ENCODE peak calls at places on chromosomes 2 and 18, in six cellular contexts. K is body of pancreas; Z is substantia nigra; N is stromal cell of bone marrow; F is effector memory CD8-positive, alpha-beta T cell; U is stimulated activated CD4-positive, alpha-beta T cell treated with anti-CD3 and anti-CD28 coated beads, TNF-alpha, amount 100 ng/mL, for 24 hours. I is an unnamed sample.

GRCh38 chr18:70331456-70332097 is 42.7 kb downstream of the SOCS6 start:
- DNase-seq in K (no peak), Z (no peak), N (no peak), F (no peak), U (no peak), I (no peak)

GRCh38 chr2:55223958-55224760 is 7.9 kb downstream of the CLHC1 start:
- DNase-seq in K (no peak), Z (no peak), N (no peak), F (no peak), U (no peak), I (no peak)

GRCh38 chr18:34871435-34871834 is 161.3 kb downstream of the DTNA start:
- DNase-seq in K (no peak), Z (no peak), N (no peak), F (no peak), U (no peak), I (no peak)

GRCh38 chr2:232588031-232588430 is 37.5 kb downstream of the EIF4E2 start:
- DNase-seq in K (no peak), Z (no peak), N (no peak), F (no peak), U (no peak), I (no peak)

GRCh38 chr2:96538487-96539214 is 2.1 kb downstream of the ARID5A start:
- DNase-seq in K (peak), Z (peak), N (no peak), F (peak), U (peak), I (no peak)

GRCh38 chr2:50995610-50996009 is 36.3 kb downstream of the NRXN1 start:
- DNase-seq in K (no peak), Z (no peak), N (peak), F (no peak), U (no peak), I (no peak)

GRCh38 chr18:23712445-23712844 is 23.2 kb downstream of the LAMA3 start:
- DNase-seq in K (no peak), Z (no peak), N (no peak), F (no peak), U (no peak), I (no peak)

GRCh38 chr2:209387389-209387788 is 36.5 kb upstream of the MAP2 start:
- DNase-seq in K (no peak), Z (no peak), N (no peak), F (no peak), U (no peak), I (no peak)

GRCh38 chr18:24322594-24323136 is 75.0 kb downstream of the OSBPL1A start:
- DNase-seq in K (no peak), Z (no peak), N (peak), F (no peak), U (no peak), I (no peak)

GRCh38 chr18:8706981-8707940 is 1.9 kb downstream of the MTCL1 start:
- DNase-seq in K (peak), Z (peak), N (no peak), F (peak), U (no peak), I (peak)

GRCh38 chr2:176473177-176473576 is 203.9 kb downstream of the MTX2 start:
- DNase-seq in K (no peak), Z (no peak), N (no peak), F (no peak), U (no peak), I (no peak)

I was measured in HuH-7.